ENCODE peak calls at places on chromosomes 7 and 10, in nine cellular contexts. H is astrocyte of the spinal cord, T is AG04450, J is hepatocyte, U is fibroblast of villous mesenchyme, M is small intestine, Q is right lobe of liver, D is Caco-2, K is coronary artery. G is an unnamed sample.
A peak's percentile ranks its signal among the peaks of the same experiment; 100 is the strongest.

GRCh38 chr10:131983780-131984179 is 2.1 kb upstream of the BNIP3 start:
- DNase-seq in H (peak; percentile 92), D (no peak), K (no peak), Q (no peak), T (peak; percentile 93), U (peak; percentile 92), J (peak; percentile 57), M (peak; percentile 5), G (peak; percentile 12)

GRCh38 chr10:78764436-78764835 is 304.3 kb upstream of the ZMIZ1 start:
- DNase-seq in U (no peak), K (no peak), Q (no peak), J (no peak), H (no peak), D (no peak), T (no peak), M (no peak), G (no peak)

GRCh38 chr7:115023219-115023618 is 101.3 kb downstream of the MDFIC start:
- DNase-seq in Q (no peak), J (no peak), M (no peak), U (no peak), D (no peak), K (no peak), H (no peak), T (no peak), G (no peak)

GRCh38 chr10:119129721-119130120 is 25.8 kb downstream of the DENND10 start:
- DNase-seq in U (no peak), H (no peak), T (no peak), J (no peak), Q (no peak), M (no peak), D (no peak), K (no peak), G (no peak)

GRCh38 chr10:30755474-30755873 is 125.9 kb upstream of the LYZL2 start:
- DNase-seq in K (no peak), H (no peak), M (no peak), Q (no peak), T (peak; percentile 10), J (peak; percentile 28), D (no peak), U (peak; percentile 53), G (no peak)

GRCh38 chr7:3888096-3888495 is 587.0 kb downstream of the SDK1 start:
- DNase-seq in U (peak; percentile 8), M (no peak), J (no peak), H (no peak), T (no peak), Q (no peak), K (peak; percentile 62), D (no peak), G (no peak)

GRCh38 chr7:90446137-90446899 is 23.1 kb upstream of the PTTG1IP2 start:
- DNase-seq in T (no peak), D (no peak), M (no peak), Q (no peak), J (no peak), K (no peak), U (no peak), H (no peak), G (no peak)

GRCh38 chr10:67976292-67977245 is 92.1 kb downstream of the SIRT1 start:
- DNase-seq in J (peak; percentile 9), Q (peak; percentile 48), K (no peak), D (no peak), H (no peak), U (peak; percentile 7), M (peak; percentile 1), T (no peak), G (no peak)

GRCh38 chr7:130793855-130794618 is 60.0 kb upstream of the KLF14 start:
- DNase-seq in M (no peak), Q (no peak), K (no peak), J (no peak), T (no peak), H (peak; percentile 51), D (no peak), U (peak; percentile 44), G (no peak)

GRCh38 chr7:117673367-117673766 is 193.5 kb downstream of the CFTR start:
- DNase-seq in D (peak; percentile 51), M (peak; percentile 37), J (peak; percentile 73), H (no peak), Q (peak; percentile 38), T (no peak), U (no peak), K (no peak), G (no peak)

GRCh38 chr10:9796567-9796966 is 1221.1 kb upstream of the CELF2 start:
- DNase-seq in M (no peak), Q (no peak), D (no peak), K (no peak), H (no peak), U (no peak), T (no peak), J (no peak), G (no peak)

GRCh38 chr10:34760606-34761005 is 54.5 kb downstream of the PARD3 start:
- DNase-seq in U (no peak), H (no peak), K (no peak), M (no peak), J (no peak), D (no peak), T (no peak), Q (no peak), G (no peak)

GRCh38 chr10:34762603-34763299 is 52.3 kb downstream of the PARD3 start:
- DNase-seq in U (no peak), Q (no peak), M (no peak), T (no peak), K (no peak), D (no peak), H (no peak), J (no peak), G (no peak)

GRCh38 chr10:34759837-34760215 is 55.3 kb downstream of the PARD3 start:
- DNase-seq in U (no peak), Q (no peak), D (no peak), J (no peak), H (no peak), K (no peak), T (no peak), M (no peak), G (no peak)

GRCh38 chr10:34762156-34762555 is 52.9 kb downstream of the PARD3 start:
- DNase-seq in H (no peak), D (no peak), T (no peak), Q (no peak), J (no peak), U (no peak), M (no peak), K (no peak), G (no peak)

DNA sequence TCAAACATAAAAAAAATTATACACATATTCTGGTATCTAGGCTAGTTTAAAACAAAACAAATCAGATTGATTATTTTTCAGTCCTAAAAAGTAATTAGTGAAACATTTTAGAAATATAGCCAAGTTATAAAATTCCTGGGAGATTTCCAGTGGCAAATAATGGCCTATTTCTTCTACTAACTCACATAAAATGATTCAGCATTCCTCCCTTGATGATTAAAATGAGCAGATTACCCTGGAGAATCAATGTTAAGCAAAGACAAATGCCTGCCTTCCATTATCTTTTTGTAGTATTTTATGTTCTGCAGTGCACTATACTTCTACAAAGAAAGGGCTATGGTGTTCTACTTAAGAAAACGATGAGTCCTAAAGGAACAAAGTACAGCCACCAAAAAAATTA is 53.7 kb downstream of the PARD3 start:
- DNase-seq in D (no peak), J (no peak), T (no peak), Q (no peak), H (no peak), U (no peak), M (no peak), K (no peak), G (no peak)
- H3K4me3 ChIP-seq in D (no peak overlapping the region), J (no peak overlapping the region), T (no peak overlapping the region), Q (no peak overlapping the region), H (no peak overlapping the region), U (no peak overlapping the region), M (no peak overlapping the region), K (no peak overlapping the region), G (no peak overlapping the region)

GRCh38 chr10:88881335-88881734 is 1.3 kb downstream of the STAMBPL1 start:
- DNase-seq in K (no peak), T (no peak), Q (no peak), D (no peak), J (no peak), M (no peak), U (no peak), H (no peak), G (no peak)

GRCh38 chr10:88880287-88881094 is 446 bp downstream of the STAMBPL1 start:
- DNase-seq in K (peak; percentile 86), D (peak; percentile 68), T (no peak), M (peak; percentile 82), H (peak; percentile 83), J (peak; percentile 86), Q (peak; percentile 88), U (peak; percentile 79), G (peak; percentile 84)

GRCh38 chr10:88883443-88883799 is 3.4 kb downstream of the STAMBPL1 start:
- DNase-seq in K (no peak), U (no peak), T (no peak), D (no peak), M (no peak), H (peak; percentile 36), J (no peak), Q (no peak), G (no peak)

GRCh38 chr10:88879754-88880286 is at the start of gene STAMBPL1:
- DNase-seq in D (no peak), J (peak; percentile 69), Q (no peak), K (no peak), M (peak; percentile 60), T (no peak), H (no peak), U (peak; percentile 42), G (peak; percentile 90)

GRCh38 chr10:88881922-88882645 is 2.0 kb downstream of the STAMBPL1 start:
- DNase-seq in M (no peak), U (no peak), Q (no peak), D (no peak), J (no peak), K (no peak), T (no peak), H (peak; percentile 37), G (no peak)
- H3K4me3 ChIP-seq in M (peak overlapping the region; percentile 89), U (peak overlapping the region; percentile 86), Q (no peak overlapping the region), D (no peak overlapping the region), J (no peak overlapping the region), K (no peak overlapping the region), T (peak overlapping the region; percentile 85), H (peak overlapping the region; percentile 4), G (peak overlapping the region; percentile 77)

DNA sequence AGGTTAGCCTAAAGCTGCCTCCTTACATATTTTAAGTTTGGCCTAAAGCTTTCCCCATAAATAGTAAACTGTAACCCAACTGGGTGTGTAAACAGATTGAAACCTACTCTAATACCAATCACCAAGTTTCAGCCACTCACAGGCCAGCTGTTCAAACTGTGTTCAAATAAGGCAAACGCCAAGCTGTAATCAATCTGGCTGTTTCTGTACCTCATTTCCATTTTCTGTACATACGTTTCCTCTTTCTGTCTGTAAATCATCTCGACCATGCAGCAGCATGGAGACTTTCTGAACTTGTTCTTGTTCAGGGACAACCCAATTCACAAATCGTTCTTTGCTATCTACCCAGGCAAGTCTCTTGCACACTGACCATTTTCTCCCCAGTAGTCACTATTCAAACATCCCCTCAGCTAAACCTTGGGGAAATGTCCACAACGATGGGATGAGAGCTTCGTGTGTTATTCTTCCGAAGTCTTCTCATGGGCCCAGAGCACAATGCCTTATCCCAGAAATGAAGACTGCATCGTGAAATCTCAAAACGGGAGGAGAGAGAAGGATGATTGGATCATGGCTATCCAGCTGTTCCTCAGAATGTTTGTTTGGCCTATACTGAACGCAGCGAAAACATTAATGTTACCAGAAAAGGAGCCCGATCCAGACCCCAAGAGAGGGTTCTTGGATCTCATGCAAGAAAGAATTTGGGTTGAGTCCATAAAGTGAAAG is 86.4 kb downstream of the SLC16A9 start:
- DNase-seq in T (no peak), K (no peak), U (no peak), H (no peak), Q (no peak), J (no peak), D (no peak), M (no peak), G (no peak)
- H3K4me3 ChIP-seq in T (no peak overlapping the region), K (peak overlapping the region; percentile 19), U (no peak overlapping the region), H (no peak overlapping the region), Q (no peak overlapping the region), J (no peak overlapping the region), D (no peak overlapping the region), M (no peak overlapping the region), G (no peak overlapping the region)

GRCh38 chr10:88385601-88386203 is 197.4 kb downstream of the RNLS start:
- DNase-seq in M (peak; percentile 98), K (no peak), D (peak; percentile 49), Q (peak; percentile 75), T (no peak), J (peak; percentile 74), H (no peak), U (peak; percentile 32), G (peak; percentile 82)
- H3K4me3 ChIP-seq in M (peak overlapping the region; percentile 19), K (peak overlapping the region; percentile 59), D (no peak overlapping the region), Q (no peak overlapping the region), T (no peak overlapping the region), J (peak overlapping the region; percentile 10), H (no peak overlapping the region), U (no peak overlapping the region), G (peak overlapping the region; percentile 28)